ENCODE peak calls at places on chromosomes 16 and 17, in six cellular contexts. P, O, N, E, S and J are unnamed samples. For H3K27me3, the result is how much of the 10 kb centered on the place peaks cover.

GRCh38 chr16:53504161-53504663 is 1.2 kb upstream of the AKTIP start:
- DNase-seq in P (peak), O (peak), N (peak), E (peak), S (peak), J (no peak)

GRCh38 chr17:58193641-58194259 is 1.2 kb downstream of the EPX start:
- DNase-seq in P (no peak), O (peak), N (no peak), E (no peak), S (no peak), J (no peak)

GRCh38 chr17:78128616-78129384 is at the start of gene TMC6:
- DNase-seq in P (peak), O (peak), N (peak), E (peak), S (peak), J (no peak)

GRCh38 chr17:79338142-79338541 is 263.5 kb downstream of the ENGASE start:
- DNase-seq in P (no peak), O (peak), N (no peak), E (no peak), S (no peak), J (no peak)

GRCh38 chr17:5592382-5592781 is 8.1 kb upstream of the NLRP1 start:
- DNase-seq in P (no peak), O (peak), N (no peak), E (no peak), S (no peak), J (no peak)

GRCh38 chr17:42198897-42199296 is 4.6 kb upstream of the GHDC start:
- DNase-seq in P (no peak), O (no peak), N (peak), E (no peak), S (no peak), J (no peak)

GRCh38 chr17:7862692-7863437 is 5.1 kb downstream of the CYB5D1 start:
- DNase-seq in P (peak), O (peak), N (no peak), E (peak), S (no peak), J (no peak)

GRCh38 chr16:75044800-75045361 is 46.1 kb downstream of the ZNRF1 start:
- DNase-seq in P (no peak), O (no peak), N (no peak), E (peak), S (peak), J (no peak)

GRCh38 chr17:32757963-32758362 is 119.0 kb downstream of the MYO1D start:
- DNase-seq in P (no peak), O (no peak), N (no peak), E (no peak), S (no peak), J (peak)

GRCh38 chr16:47644166-47644565 is 183.0 kb downstream of the PHKB start:
- DNase-seq in P (no peak), O (no peak), N (no peak), E (peak), S (no peak), J (no peak)

GRCh38 chr17:1179635-1180433 is at the start of gene ABR:
- DNase-seq in P (peak), O (peak), N (no peak), E (peak), S (peak), J (no peak)

GRCh38 chr17:4184811-4185210 is 41.8 kb downstream of the CYB5D2 start:
- DNase-seq in P (no peak), O (no peak), N (no peak), E (no peak), S (peak), J (no peak)

GRCh38 chr17:79627766-79628690 is 17.2 kb upstream of the RBFOX3 start:
- DNase-seq in P (no peak), O (no peak), N (no peak), E (no peak), S (peak), J (no peak)

GRCh38 chr17:77421635-77421982 is 280.8 kb downstream of the SEC14L1 start:
- DNase-seq in P (no peak), O (no peak), N (no peak), E (no peak), S (no peak), J (no peak)

GRCh38 chr17:80005360-80006338 is 30.0 kb downstream of the TBC1D16 start:
- DNase-seq in P (peak), O (peak), N (peak), E (no peak), S (no peak), J (no peak)

GRCh38 chr16:23941963-23942564 is 106.3 kb downstream of the PRKCB start:
- DNase-seq in P (no peak), O (no peak), N (no peak), E (peak), S (no peak), J (no peak)

GRCh38 chr17:78140169-78141051 is 5.8 kb upstream of the C17orf99 start:
- DNase-seq in P (peak), O (peak), N (peak), E (peak), S (peak), J (no peak)

GRCh38 chr16:89618114-89618999 is 4.9 kb downstream of the DPEP1 start:
- DNase-seq in P (no peak), O (no peak), N (no peak), E (no peak), S (no peak), J (no peak)

GRCh38 chr16:73753931-73754330 is 542.7 kb upstream of the PSMD7 start:
- DNase-seq in P (no peak), O (no peak), N (no peak), E (no peak), S (no peak), J (no peak)

GRCh38 chr16:31200821-31201510 is 1.6 kb downstream of the PYCARD start:
- DNase-seq in P (peak), O (no peak), N (peak), E (no peak), S (no peak), J (no peak)
- H3K4me3 ChIP-seq in P (peak), O (peak), N (peak), E (no peak), S (peak), J (no peak)

GRCh38 chr17:65374966-65375365 is 186.5 kb downstream of the AXIN2 start:
- DNase-seq in P (no peak), O (no peak), N (no peak), E (no peak), S (no peak), J (no peak)

GRCh38 chr17:65370669-65371126 is 190.8 kb downstream of the AXIN2 start:
- DNase-seq in P (no peak), O (peak), N (peak), E (peak), S (no peak), J (no peak)

GRCh38 chr17:65366102-65366844 is 195.2 kb downstream of the AXIN2 start:
- DNase-seq in P (no peak), O (no peak), N (no peak), E (no peak), S (no peak), J (no peak)

GRCh38 chr17:65368341-65368740 is 193.1 kb downstream of the AXIN2 start:
- DNase-seq in P (no peak), O (no peak), N (no peak), E (no peak), S (no peak), J (no peak)

GRCh38 chr17:65371702-65372101 is 189.7 kb downstream of the AXIN2 start:
- DNase-seq in P (no peak), O (no peak), N (no peak), E (peak), S (peak), J (no peak)
- H3K27me3 ChIP-seq in P (under half), O (under half), N (under half), E (under half), S (under half), J (under half)

DNA sequence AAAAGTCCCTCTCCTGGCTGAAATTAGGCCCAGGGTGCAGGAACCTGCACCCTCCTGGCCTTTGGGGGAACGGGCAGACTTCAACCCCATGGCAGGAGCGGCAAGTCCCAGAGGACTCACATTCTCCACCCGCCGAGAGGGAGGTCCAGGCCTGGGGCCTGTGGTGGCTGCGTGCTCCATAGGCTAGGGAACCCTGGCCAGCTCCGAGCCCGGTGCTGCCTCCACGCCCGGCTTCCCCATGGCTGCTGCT is 130 bp downstream of the CCDC78 start:
- DNase-seq in P (no peak), O (no peak), N (no peak), E (no peak), S (no peak), J (no peak)
- H3K4me3 ChIP-seq in P (no peak), O (peak), N (no peak), E (no peak), S (peak), J (no peak)

GRCh38 chr17:9028171-9028570 is 6.9 kb downstream of the NTN1 start:
- DNase-seq in P (no peak), O (no peak), N (no peak), E (no peak), S (no peak), J (no peak)
- H3K27me3 ChIP-seq in P (under half), O (half or more), N (under half), E (under half), S (half or more), J (under half)

DNA sequence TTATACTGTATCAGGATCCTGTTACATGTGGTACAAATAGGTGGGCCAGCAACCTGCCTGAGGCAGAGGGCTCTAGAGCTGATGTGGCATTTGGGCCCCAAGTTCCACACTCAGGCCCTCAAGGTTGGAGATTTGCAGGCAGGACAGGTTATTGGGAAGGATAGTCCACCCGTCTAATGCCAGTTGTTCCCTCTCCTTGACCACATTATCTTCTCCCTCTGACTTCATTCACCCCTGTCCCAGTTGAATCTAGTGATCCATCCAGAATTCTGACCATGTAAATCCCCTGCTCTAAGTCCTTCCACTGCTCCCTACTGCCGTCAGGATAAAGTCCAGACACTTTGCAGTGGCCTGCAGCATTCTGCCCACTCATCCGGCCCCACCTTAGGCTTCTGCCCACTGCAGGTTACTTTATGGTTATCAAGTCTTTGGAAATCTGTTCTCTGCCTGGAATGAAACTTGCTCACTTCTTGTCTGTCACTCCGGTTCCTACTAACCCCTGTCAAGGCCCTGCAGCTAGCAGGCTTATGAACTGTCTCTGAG is 1.9 kb upstream of the NFATC3 start:
- DNase-seq in P (no peak), O (no peak), N (no peak), E (no peak), S (no peak), J (no peak)
- H3K4me3 ChIP-seq in P (no peak), O (peak), N (no peak), E (no peak), S (no peak), J (no peak)